ENCODE peak calls at places on chromosomes 11 and 22, in four cellular contexts. W is Peyer's patch, J is GM20000, N is OCI-LY7. C is an unnamed sample.

GRCh38 chr11:2085251-2086066 is 53.7 kb downstream of the IGF2 start:
- DNase-seq in W (peak), J (no peak), N (no peak), C (no peak)

GRCh38 chr11:61832758-61833157 is 4.7 kb downstream of the FADS2 start:
- DNase-seq in W (no peak), J (no peak), N (no peak), C (no peak)

GRCh38 chr11:22920939-22921565 is 60.8 kb upstream of the CCDC179 start:
- DNase-seq in W (no peak), J (peak), N (peak), C (peak)

GRCh38 chr11:40689823-40690222 is 769.6 kb downstream of the LRRC4C start:
- DNase-seq in W (no peak), J (no peak), N (no peak), C (no peak)

GRCh38 chr11:106997241-106997640 is 21.0 kb downstream of the GUCY1A2 start:
- DNase-seq in W (no peak), J (no peak), N (no peak), C (no peak)

GRCh38 chr11:18100926-18101656 is 4.8 kb downstream of the SAAL1 start:
- DNase-seq in W (no peak), J (no peak), N (peak), C (no peak)

GRCh38 chr11:134995746-134996145 is 583.7 kb upstream of the B3GAT1 start:
- DNase-seq in W (no peak), J (no peak), N (no peak), C (no peak)

GRCh38 chr11:65417702-65418430 is 4.7 kb upstream of the NEAT1 start:
- DNase-seq in W (peak), J (peak), N (peak), C (no peak)

GRCh38 chr11:121561240-121561639 is 108.5 kb upstream of the SORL1-AS1 start:
- DNase-seq in W (no peak), J (no peak), N (no peak), C (no peak)

GRCh38 chr11:96706761-96707160 is 316.9 kb downstream of the JRKL start:
- DNase-seq in W (no peak), J (no peak), N (no peak), C (no peak)

GRCh38 chr11:96707273-96707672 is 317.5 kb downstream of the JRKL start:
- DNase-seq in W (no peak), J (no peak), N (no peak), C (no peak)

GRCh38 chr11:96708469-96708868 is 318.7 kb downstream of the JRKL start:
- DNase-seq in W (no peak), J (no peak), N (no peak), C (no peak)

DNA sequence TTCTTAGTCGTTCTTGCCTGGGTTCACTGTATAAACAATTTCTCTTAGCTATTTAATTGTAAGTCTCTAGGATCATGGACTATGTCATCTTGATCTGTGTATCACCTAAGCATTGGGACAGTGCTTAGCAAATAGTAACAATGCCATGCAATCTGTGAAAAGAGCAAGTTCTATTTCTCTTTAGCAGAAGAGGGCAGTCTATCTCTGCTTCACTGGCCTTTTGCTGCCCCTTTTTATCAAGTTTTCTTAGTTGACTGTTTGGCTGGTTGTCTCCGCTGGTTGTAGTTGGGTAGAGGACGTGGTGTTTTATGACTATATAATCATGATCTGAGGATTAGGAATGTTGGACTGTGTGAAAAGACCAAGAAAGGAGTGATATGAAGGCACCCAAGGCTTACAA is 315.0 kb downstream of the JRKL start:
- DNase-seq in W (no peak), J (no peak), N (no peak), C (no peak)
- TF ChIP-seq CTCF in W (no peak), J (no peak), N (no peak), C (no peak)

GRCh38 chr22:44729391-44730012 is 22.9 kb upstream of the ARHGAP8 start:
- DNase-seq in W (no peak), J (no peak), N (no peak), C (no peak)
- TF ChIP-seq CTCF in W (no peak), J (no peak), N (no peak), C (no peak)

GRCh38 chr11:25520459-25520858 is 811.5 kb upstream of the ANO3 start:
- DNase-seq in W (no peak), J (no peak), N (peak), C (no peak)
- TF ChIP-seq CTCF in W (no peak), J (no peak), N (no peak), C (no peak)

GRCh38 chr22:20027966-20028854 is 7.3 kb downstream of the TANGO2 start:
- DNase-seq in W (no peak), J (no peak), N (peak), C (no peak)
- TF ChIP-seq CTCF in W (peak), J (no peak), N (peak), C (no peak)

GRCh38 chr22:23752090-23752691 is 1.3 kb upstream of the ZNF70 start:
- DNase-seq in W (peak), J (peak), N (peak), C (no peak)
- TF ChIP-seq CTCF in W (no peak), J (no peak), N (peak), C (no peak)

DNA sequence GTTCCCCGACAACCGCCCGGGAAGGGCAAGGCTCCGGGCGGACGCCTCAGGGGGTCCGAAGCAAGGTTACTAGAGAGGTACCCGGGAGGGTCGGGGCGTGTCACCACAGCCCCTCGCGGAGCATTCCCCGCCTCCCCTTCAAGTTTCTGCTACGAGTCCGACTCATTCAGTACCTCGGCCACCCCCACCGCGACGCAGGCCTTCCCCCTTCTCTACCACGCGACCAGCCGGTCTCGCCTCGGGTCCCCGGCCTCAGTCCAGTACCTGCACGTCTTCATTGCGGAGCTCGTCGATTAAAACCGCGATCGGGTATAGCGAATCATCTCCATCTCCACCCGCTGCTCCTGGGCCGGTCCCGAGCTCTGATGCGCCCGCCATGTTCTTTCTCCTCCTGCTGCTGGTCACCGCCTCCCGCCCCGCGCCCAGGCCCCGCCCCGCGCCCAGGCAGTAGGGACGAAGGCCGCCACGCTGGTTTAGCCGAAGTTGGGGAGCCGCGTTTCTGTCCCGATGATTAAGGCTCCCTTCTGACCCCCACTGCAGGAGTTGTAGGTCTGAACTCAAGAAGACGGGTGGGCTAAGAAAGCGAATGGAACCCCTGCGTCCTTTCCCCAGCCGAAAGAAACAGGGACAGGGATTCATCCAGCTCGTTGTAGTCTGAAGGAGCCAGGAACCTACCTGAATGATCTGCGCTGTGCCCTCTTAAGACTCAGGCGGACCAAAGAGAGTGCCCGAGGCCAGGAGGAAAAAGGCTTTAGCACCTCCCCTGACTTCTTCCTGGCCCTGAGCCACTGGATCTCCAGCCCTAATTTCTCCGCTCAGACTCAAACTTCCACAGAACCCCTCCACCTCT is at the start of gene PPP2R1B:
- DNase-seq in W (peak), J (peak), N (peak), C (peak)
- TF ChIP-seq CTCF in W (no peak), J (no peak), N (no peak), C (no peak)

GRCh38 chr22:19755145-19755710 is 5.3 kb upstream of the TBX1 start:
- DNase-seq in W (no peak), J (no peak), N (no peak), C (no peak)

GRCh38 chr22:19751497-19752245 is 8.9 kb upstream of the TBX1 start:
- DNase-seq in W (no peak), J (no peak), N (no peak), C (no peak)

GRCh38 chr22:19754701-19755144 is 5.9 kb upstream of the TBX1 start:
- DNase-seq in W (no peak), J (no peak), N (no peak), C (no peak)

GRCh38 chr22:19753996-19754700 is 6.4 kb upstream of the TBX1 start:
- DNase-seq in W (no peak), J (peak), N (no peak), C (no peak)

DNA sequence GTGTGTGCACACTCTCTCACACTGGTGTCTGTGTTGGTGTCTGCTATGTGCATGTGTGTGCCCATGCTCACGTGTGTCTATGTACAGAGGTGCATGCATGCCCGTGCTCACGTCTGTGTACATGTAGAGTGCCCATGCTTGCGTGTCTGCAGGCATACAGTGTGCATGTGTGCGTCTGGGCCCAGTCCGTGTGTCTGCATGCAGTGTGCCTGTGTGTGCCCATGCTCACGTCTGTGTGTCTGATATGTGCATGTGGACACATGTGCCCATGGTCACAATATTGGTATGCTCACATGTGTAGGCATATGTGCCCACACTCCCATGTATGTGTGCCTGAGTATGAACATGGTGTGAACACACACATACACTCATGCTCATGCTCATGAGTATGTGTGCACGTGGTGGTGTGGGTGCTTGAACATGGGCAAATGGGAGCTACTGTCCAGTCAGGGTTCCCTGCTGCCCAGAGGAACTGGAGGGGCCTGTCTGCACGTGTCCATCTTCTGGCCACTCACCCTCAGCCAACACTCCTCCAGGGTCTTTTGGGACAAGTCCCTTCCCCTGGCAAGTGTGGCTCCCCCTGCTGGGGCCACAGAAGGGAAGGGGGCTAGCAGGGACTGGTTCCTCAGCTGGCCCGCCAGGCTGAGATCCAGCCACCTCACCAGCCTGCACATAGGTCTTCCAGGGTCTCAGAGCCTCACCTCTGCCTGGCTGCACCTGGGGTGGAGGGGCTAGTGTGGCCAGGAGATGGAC is 7.3 kb upstream of the TBX1 start:
- DNase-seq in W (no peak), J (no peak), N (no peak), C (no peak)
- TF ChIP-seq CTCF in W (no peak), J (no peak), N (peak), C (no peak)

DNA sequence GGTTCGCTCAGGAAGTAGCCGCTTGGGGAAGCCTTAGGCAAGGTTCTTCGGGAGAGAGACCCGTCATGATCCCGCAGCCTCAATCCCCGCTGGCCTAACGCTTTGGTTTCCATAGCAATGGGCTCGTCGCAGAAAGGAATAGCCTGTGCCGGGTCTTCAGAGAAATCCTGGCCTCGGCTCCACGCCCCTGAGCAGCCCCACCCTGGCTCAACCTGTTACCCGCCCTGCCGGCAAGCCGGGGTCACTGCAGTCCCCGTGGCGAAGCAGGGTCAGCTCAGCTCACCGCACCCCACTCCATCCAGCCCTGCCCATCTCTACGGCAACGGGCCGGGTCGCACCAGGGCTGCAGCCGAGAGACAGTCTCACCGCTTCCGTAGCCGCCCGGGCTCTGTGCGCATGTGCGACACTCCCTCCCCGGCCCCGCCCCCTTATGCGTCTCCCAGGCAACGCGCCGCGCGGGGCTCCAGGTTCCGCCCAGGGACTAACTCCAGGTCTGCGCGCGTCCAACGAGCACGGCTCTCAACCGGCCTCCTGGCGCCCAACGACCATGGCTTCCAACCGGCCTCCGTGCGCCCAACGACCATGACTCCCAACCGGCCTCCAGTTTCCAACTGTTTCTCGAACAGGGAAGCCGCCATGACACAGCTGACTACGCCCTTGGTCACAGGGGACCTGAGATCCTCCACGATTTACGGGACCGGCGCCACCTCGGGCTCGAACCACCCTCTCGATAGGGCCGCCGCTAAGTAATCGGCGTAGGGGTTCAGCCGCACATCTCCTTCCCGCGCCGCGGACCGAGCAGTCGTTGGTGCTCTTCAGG is at the start of gene DUSP18:
- DNase-seq in W (peak), J (peak), N (peak), C (peak)
- TF ChIP-seq CTCF in W (peak), J (no peak), N (no peak), C (peak)